ENCODE peak calls at places on chromosomes 4 and X, in six cellular contexts. One of them, this sample, is unnamed. For H3K4me1 and H3K27me3, the result is how much of the 10 kb centered on the place peaks cover.

GRCh38 chr4:68346461-68346860 is 3.4 kb downstream of the YTHDC1 start:
- DNase-seq in HCT116: no peak
- DNase-seq in endodermal cell: no peak
- DNase-seq in GM12878: no peak
- DNase-seq in mesenchymal stem cell: peak
- DNase-seq in Karpas-422: no peak
- DNase-seq in this sample: no peak

GRCh38 chr4:101621120-101621519 is 169.4 kb upstream of the BANK1 start:
- DNase-seq in HCT116: no peak
- DNase-seq in endodermal cell: no peak
- DNase-seq in GM12878: no peak
- DNase-seq in mesenchymal stem cell: peak
- DNase-seq in Karpas-422: no peak
- DNase-seq in this sample: peak

GRCh38 chr4:577499-578450 is 1.7 kb upstream of the TMEM271 start:
- DNase-seq in HCT116: no peak
- DNase-seq in endodermal cell: peak
- DNase-seq in GM12878: no peak
- DNase-seq in mesenchymal stem cell: peak
- DNase-seq in Karpas-422: peak
- DNase-seq in this sample: peak

GRCh38 chr4:71607780-71608673 is 175.9 kb downstream of the GC start:
- DNase-seq in HCT116: no peak
- DNase-seq in endodermal cell: no peak
- DNase-seq in GM12878: no peak
- DNase-seq in mesenchymal stem cell: peak
- DNase-seq in Karpas-422: no peak
- DNase-seq in this sample: peak

GRCh38 chr4:183350317-183351071 is 28.3 kb upstream of the CLDN24 start:
- DNase-seq in HCT116: no peak
- DNase-seq in endodermal cell: no peak
- DNase-seq in GM12878: no peak
- DNase-seq in mesenchymal stem cell: no peak
- DNase-seq in Karpas-422: no peak
- DNase-seq in this sample: no peak

GRCh38 chr4:150828159-150828558 is 186.9 kb downstream of the LRBA start:
- DNase-seq in HCT116: no peak
- DNase-seq in endodermal cell: no peak
- DNase-seq in GM12878: peak
- DNase-seq in mesenchymal stem cell: no peak
- DNase-seq in Karpas-422: peak
- DNase-seq in this sample: no peak

GRCh38 chrX:101208152-101208905 is 11.3 kb upstream of the DRP2 start:
- DNase-seq in HCT116: no peak
- DNase-seq in endodermal cell: no peak
- DNase-seq in GM12878: peak
- DNase-seq in mesenchymal stem cell: no peak
- DNase-seq in Karpas-422: no peak
- DNase-seq in this sample: no peak

GRCh38 chr4:126396703-126397102 is 1081.9 kb downstream of the FAT4 start:
- DNase-seq in HCT116: no peak
- DNase-seq in endodermal cell: no peak
- DNase-seq in GM12878: no peak
- DNase-seq in mesenchymal stem cell: no peak
- DNase-seq in Karpas-422: no peak
- DNase-seq in this sample: no peak

GRCh38 chrX:43822015-43822414 is 60.2 kb downstream of the MAOB start:
- DNase-seq in HCT116: peak
- DNase-seq in endodermal cell: no peak
- DNase-seq in GM12878: no peak
- DNase-seq in mesenchymal stem cell: peak
- DNase-seq in Karpas-422: no peak
- DNase-seq in this sample: peak

GRCh38 chrX:12814434-12814833 is 23.2 kb downstream of the PRPS2 start:
- DNase-seq in HCT116: no peak
- DNase-seq in endodermal cell: peak
- DNase-seq in GM12878: peak
- DNase-seq in mesenchymal stem cell: peak
- DNase-seq in Karpas-422: peak
- DNase-seq in this sample: peak

GRCh38 chr4:61938250-61938846 is 738.2 kb downstream of the ADGRL3 start:
- DNase-seq in HCT116: no peak
- DNase-seq in endodermal cell: peak
- DNase-seq in GM12878: no peak
- DNase-seq in mesenchymal stem cell: peak
- DNase-seq in Karpas-422: no peak
- DNase-seq in this sample: no peak

GRCh38 chr4:130293692-130294091 is 1197.7 kb downstream of the C4orf33 start:
- DNase-seq in HCT116: no peak
- DNase-seq in endodermal cell: no peak
- DNase-seq in GM12878: no peak
- DNase-seq in mesenchymal stem cell: no peak
- DNase-seq in Karpas-422: no peak
- DNase-seq in this sample: no peak

GRCh38 chr4:89836897-89837384 is at the start of gene SNCA:
- DNase-seq in HCT116: no peak
- DNase-seq in endodermal cell: peak
- DNase-seq in GM12878: no peak
- DNase-seq in mesenchymal stem cell: peak
- DNase-seq in Karpas-422: no peak
- DNase-seq in this sample: peak

GRCh38 chrX:24380273-24381036 is 20.0 kb downstream of the SUPT20HL1 start:
- DNase-seq in HCT116: no peak
- DNase-seq in endodermal cell: no peak
- DNase-seq in GM12878: no peak
- DNase-seq in mesenchymal stem cell: no peak
- DNase-seq in Karpas-422: no peak
- DNase-seq in this sample: no peak
- H3K4me1 ChIP-seq in HCT116: under half
- H3K4me1 ChIP-seq in endodermal cell: under half
- H3K4me1 ChIP-seq in GM12878: under half
- H3K4me1 ChIP-seq in mesenchymal stem cell: under half
- H3K4me1 ChIP-seq in Karpas-422: under half
- H3K4me1 ChIP-seq in this sample: under half

GRCh38 chr4:2787230-2788100 is 5.4 kb upstream of the SH3BP2 start:
- DNase-seq in HCT116: no peak
- DNase-seq in endodermal cell: peak
- DNase-seq in GM12878: peak
- DNase-seq in mesenchymal stem cell: no peak
- DNase-seq in Karpas-422: no peak
- DNase-seq in this sample: no peak

GRCh38 chr4:2786152-2786671 is 6.7 kb upstream of the SH3BP2 start:
- DNase-seq in HCT116: no peak
- DNase-seq in endodermal cell: no peak
- DNase-seq in GM12878: peak
- DNase-seq in mesenchymal stem cell: no peak
- DNase-seq in Karpas-422: no peak
- DNase-seq in this sample: no peak

GRCh38 chr4:2783790-2784189 is 9.1 kb upstream of the SH3BP2 start:
- DNase-seq in HCT116: no peak
- DNase-seq in endodermal cell: no peak
- DNase-seq in GM12878: no peak
- DNase-seq in mesenchymal stem cell: no peak
- DNase-seq in Karpas-422: no peak
- DNase-seq in this sample: no peak

GRCh38 chr4:2786794-2787229 is 6.1 kb upstream of the SH3BP2 start:
- DNase-seq in HCT116: no peak
- DNase-seq in endodermal cell: no peak
- DNase-seq in GM12878: no peak
- DNase-seq in mesenchymal stem cell: no peak
- DNase-seq in Karpas-422: no peak
- DNase-seq in this sample: no peak

GRCh38 chr4:2785613-2786012 is 7.3 kb upstream of the SH3BP2 start:
- DNase-seq in HCT116: no peak
- DNase-seq in endodermal cell: peak
- DNase-seq in GM12878: peak
- DNase-seq in mesenchymal stem cell: peak
- DNase-seq in Karpas-422: peak
- DNase-seq in this sample: no peak
- H3K9ac ChIP-seq in HCT116: no peak
- H3K9ac ChIP-seq in endodermal cell: no peak
- H3K9ac ChIP-seq in GM12878: peak
- H3K9ac ChIP-seq in mesenchymal stem cell: no peak
- H3K9ac ChIP-seq in Karpas-422: no peak
- H3K9ac ChIP-seq in this sample: no peak

DNA sequence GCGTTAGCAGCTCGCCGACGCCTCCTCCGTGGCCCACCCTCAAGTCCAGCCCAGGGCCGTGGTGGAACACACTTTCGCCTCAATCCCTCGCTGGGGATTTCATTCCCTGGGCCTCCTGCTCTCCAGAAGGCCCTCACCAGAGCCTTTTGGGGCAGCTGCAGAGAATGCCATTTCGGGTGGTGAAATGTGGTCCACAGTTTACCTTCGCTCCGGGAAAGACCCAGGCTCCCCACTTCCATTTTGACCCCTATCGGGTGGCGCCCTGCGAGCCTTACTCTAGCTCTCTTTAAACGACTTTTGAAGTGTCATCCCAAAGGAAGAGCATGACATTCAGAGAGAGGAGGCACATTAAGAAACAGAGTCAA is 496 bp downstream of the SH2D1A start:
- DNase-seq in HCT116: no peak
- DNase-seq in endodermal cell: no peak
- DNase-seq in GM12878: no peak
- DNase-seq in mesenchymal stem cell: no peak
- DNase-seq in Karpas-422: no peak
- DNase-seq in this sample: no peak
- H3K27me3 ChIP-seq in HCT116: under half
- H3K27me3 ChIP-seq in endodermal cell: under half
- H3K27me3 ChIP-seq in GM12878: under half
- H3K27me3 ChIP-seq in mesenchymal stem cell: under half
- H3K27me3 ChIP-seq in Karpas-422: under half
- H3K27me3 ChIP-seq in this sample: under half

GRCh38 chr4:45327544-45327943 is 601.2 kb upstream of the GNPDA2 start:
- DNase-seq in HCT116: no peak
- DNase-seq in endodermal cell: no peak
- DNase-seq in GM12878: no peak
- DNase-seq in mesenchymal stem cell: no peak
- DNase-seq in Karpas-422: no peak
- DNase-seq in this sample: no peak

GRCh38 chr4:45331796-45332195 is 605.4 kb upstream of the GNPDA2 start:
- DNase-seq in HCT116: no peak
- DNase-seq in endodermal cell: no peak
- DNase-seq in GM12878: no peak
- DNase-seq in mesenchymal stem cell: no peak
- DNase-seq in Karpas-422: no peak
- DNase-seq in this sample: no peak
- H3K4me1 ChIP-seq in HCT116: under half
- H3K4me1 ChIP-seq in endodermal cell: under half
- H3K4me1 ChIP-seq in GM12878: under half
- H3K4me1 ChIP-seq in mesenchymal stem cell: under half
- H3K4me1 ChIP-seq in Karpas-422: under half
- H3K4me1 ChIP-seq in this sample: under half

DNA sequence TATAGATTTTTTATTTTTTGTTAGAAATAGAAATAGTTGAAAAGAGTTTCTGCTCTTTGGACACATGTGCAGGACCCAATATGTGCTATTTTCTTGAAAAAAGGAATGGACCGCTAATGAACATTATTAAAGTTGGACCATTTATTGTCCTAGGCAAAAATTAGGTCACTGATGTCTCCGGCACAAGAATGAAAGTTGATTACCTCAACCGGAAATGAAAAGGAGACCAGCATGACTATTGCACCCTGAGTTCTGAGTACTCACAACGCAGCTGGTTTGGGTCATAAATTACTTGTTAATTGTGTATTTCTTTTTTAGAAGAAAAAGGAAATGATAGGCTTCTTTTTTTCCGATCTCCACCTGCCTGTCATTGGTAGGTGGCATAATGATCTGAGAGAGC is 232.6 kb downstream of the ARHGAP24 start:
- DNase-seq in HCT116: no peak
- DNase-seq in endodermal cell: no peak
- DNase-seq in GM12878: peak
- DNase-seq in mesenchymal stem cell: no peak
- DNase-seq in Karpas-422: no peak
- DNase-seq in this sample: no peak
- H3K9ac ChIP-seq in HCT116: no peak
- H3K9ac ChIP-seq in endodermal cell: no peak
- H3K9ac ChIP-seq in GM12878: no peak
- H3K9ac ChIP-seq in mesenchymal stem cell: peak
- H3K9ac ChIP-seq in Karpas-422: no peak
- H3K9ac ChIP-seq in this sample: no peak

GRCh38 chrX:107442914-107443527 is 6.4 kb upstream of the FRMPD3 start:
- DNase-seq in HCT116: no peak
- DNase-seq in endodermal cell: peak
- DNase-seq in GM12878: no peak
- DNase-seq in mesenchymal stem cell: no peak
- DNase-seq in Karpas-422: no peak
- DNase-seq in this sample: no peak

GRCh38 chrX:107448625-107449468 is 605 bp upstream of the FRMPD3 start:
- DNase-seq in HCT116: no peak
- DNase-seq in endodermal cell: peak
- DNase-seq in GM12878: no peak
- DNase-seq in mesenchymal stem cell: no peak
- DNase-seq in Karpas-422: peak
- DNase-seq in this sample: peak

GRCh38 chrX:107447642-107448041 is 1.8 kb upstream of the FRMPD3 start:
- DNase-seq in HCT116: no peak
- DNase-seq in endodermal cell: no peak
- DNase-seq in GM12878: no peak
- DNase-seq in mesenchymal stem cell: no peak
- DNase-seq in Karpas-422: no peak
- DNase-seq in this sample: no peak

GRCh38 chrX:107445636-107446035 is 3.8 kb upstream of the FRMPD3 start:
- DNase-seq in HCT116: no peak
- DNase-seq in endodermal cell: peak
- DNase-seq in GM12878: no peak
- DNase-seq in mesenchymal stem cell: no peak
- DNase-seq in Karpas-422: no peak
- DNase-seq in this sample: no peak

GRCh38 chrX:107445146-107445545 is 4.3 kb upstream of the FRMPD3 start:
- DNase-seq in HCT116: no peak
- DNase-seq in endodermal cell: peak
- DNase-seq in GM12878: no peak
- DNase-seq in mesenchymal stem cell: no peak
- DNase-seq in Karpas-422: no peak
- DNase-seq in this sample: no peak
- H3K27me3 ChIP-seq in HCT116: under half
- H3K27me3 ChIP-seq in endodermal cell: under half
- H3K27me3 ChIP-seq in GM12878: under half
- H3K27me3 ChIP-seq in mesenchymal stem cell: half or more
- H3K27me3 ChIP-seq in Karpas-422: under half
- H3K27me3 ChIP-seq in this sample: half or more

GRCh38 chr4:153472122-153473037 is 6.2 kb downstream of the TMEM131L start:
- DNase-seq in HCT116: no peak
- DNase-seq in endodermal cell: no peak
- DNase-seq in GM12878: peak
- DNase-seq in mesenchymal stem cell: no peak
- DNase-seq in Karpas-422: no peak
- DNase-seq in this sample: no peak
- H3K4me1 ChIP-seq in HCT116: under half
- H3K4me1 ChIP-seq in endodermal cell: under half
- H3K4me1 ChIP-seq in GM12878: under half
- H3K4me1 ChIP-seq in mesenchymal stem cell: under half
- H3K4me1 ChIP-seq in Karpas-422: half or more
- H3K4me1 ChIP-seq in this sample: under half